ENCODE peak calls at places on chromosomes 7 and 10, in nine cellular contexts. X is tibial nerve, T is WERI-Rb-1, V is heart left ventricle, A is ovary, E is GM06990, D is A549, F is uterus, J is brain microvascular endothelial cell. H is an unnamed sample.

GRCh38 chr10:123651421-123652047 is 14.6 kb upstream of the GPR26 start:
- DNase-seq in X (no peak), T (no peak), V (no peak), A (no peak), E (no peak), D (no peak), F (no peak), J (no peak), H (no peak)

GRCh38 chr7:36726806-36727503 is 2.7 kb upstream of the AOAH start:
- DNase-seq in X (no peak), T (no peak), V (no peak), A (no peak), E (no peak), D (no peak), F (no peak), J (no peak), H (no peak)

GRCh38 chr7:104969183-104969582 is 44.8 kb upstream of the KMT2E start:
- DNase-seq in X (no peak), T (no peak), V (no peak), A (no peak), E (no peak), D (no peak), F (no peak), J (no peak), H (no peak)

GRCh38 chr7:95989301-95989700 is 216.9 kb downstream of the DYNC1I1 start:
- DNase-seq in X (no peak), T (no peak), V (no peak), A (no peak), E (no peak), D (no peak), F (no peak), J (no peak), H (no peak)

GRCh38 chr7:100753750-100754149 is 20.4 kb downstream of the ZAN start:
- DNase-seq in X (no peak), T (no peak), V (no peak), A (no peak), E (no peak), D (no peak), F (no peak), J (no peak), H (no peak)

GRCh38 chr7:148084138-148084537 is 506.4 kb upstream of the C7orf33 start:
- DNase-seq in X (no peak), T (peak), V (no peak), A (peak), E (no peak), D (peak), F (no peak), J (peak), H (peak)

GRCh38 chr10:99859585-99859984 is 77.1 kb downstream of the ABCC2 start:
- DNase-seq in X (no peak), T (peak), V (no peak), A (no peak), E (no peak), D (peak), F (no peak), J (no peak), H (no peak)

GRCh38 chr7:119974972-119975371 is 298.0 kb upstream of the KCND2 start:
- DNase-seq in X (no peak), T (no peak), V (no peak), A (no peak), E (no peak), D (no peak), F (no peak), J (no peak), H (no peak)

GRCh38 chr7:155466814-155467675 is 9.1 kb downstream of the EN2 start:
- DNase-seq in X (no peak), T (peak), V (no peak), A (no peak), E (peak), D (no peak), F (no peak), J (no peak), H (peak)
- TF ChIP-seq CTCF in X (no peak), T (peak), V (no peak), A (no peak), E (no peak), D (no peak), F (no peak), J (no peak), H (peak)

DNA sequence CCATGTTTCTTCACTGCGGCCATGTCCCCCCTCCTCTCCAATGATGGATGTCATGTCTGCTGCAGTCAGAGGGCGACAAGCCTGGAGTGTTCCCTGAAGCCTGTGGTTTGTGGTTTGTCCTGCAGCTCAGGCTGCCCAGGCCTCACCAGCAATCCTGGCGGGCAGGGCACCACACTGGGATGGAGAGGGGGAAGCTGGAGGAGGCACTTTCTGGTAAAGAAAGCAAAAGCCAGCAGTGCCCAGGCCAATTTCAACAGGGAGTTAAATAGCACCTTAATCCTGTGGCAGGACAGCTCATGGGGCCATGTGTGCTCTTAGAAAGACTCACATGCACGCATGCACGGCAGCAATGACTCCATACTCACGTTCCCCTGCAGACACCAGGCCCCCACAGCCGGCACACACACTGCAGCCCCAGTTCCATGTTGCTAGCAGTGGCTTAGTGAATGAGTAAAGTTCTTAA is 158.3 kb downstream of the EGFR start:
- DNase-seq in X (no peak), T (no peak), V (no peak), A (no peak), E (no peak), D (no peak), F (no peak), J (no peak), H (no peak)
- TF ChIP-seq CTCF in X (no peak), T (no peak), V (no peak), A (no peak), E (no peak), D (no peak), F (no peak), J (peak), H (no peak)

DNA sequence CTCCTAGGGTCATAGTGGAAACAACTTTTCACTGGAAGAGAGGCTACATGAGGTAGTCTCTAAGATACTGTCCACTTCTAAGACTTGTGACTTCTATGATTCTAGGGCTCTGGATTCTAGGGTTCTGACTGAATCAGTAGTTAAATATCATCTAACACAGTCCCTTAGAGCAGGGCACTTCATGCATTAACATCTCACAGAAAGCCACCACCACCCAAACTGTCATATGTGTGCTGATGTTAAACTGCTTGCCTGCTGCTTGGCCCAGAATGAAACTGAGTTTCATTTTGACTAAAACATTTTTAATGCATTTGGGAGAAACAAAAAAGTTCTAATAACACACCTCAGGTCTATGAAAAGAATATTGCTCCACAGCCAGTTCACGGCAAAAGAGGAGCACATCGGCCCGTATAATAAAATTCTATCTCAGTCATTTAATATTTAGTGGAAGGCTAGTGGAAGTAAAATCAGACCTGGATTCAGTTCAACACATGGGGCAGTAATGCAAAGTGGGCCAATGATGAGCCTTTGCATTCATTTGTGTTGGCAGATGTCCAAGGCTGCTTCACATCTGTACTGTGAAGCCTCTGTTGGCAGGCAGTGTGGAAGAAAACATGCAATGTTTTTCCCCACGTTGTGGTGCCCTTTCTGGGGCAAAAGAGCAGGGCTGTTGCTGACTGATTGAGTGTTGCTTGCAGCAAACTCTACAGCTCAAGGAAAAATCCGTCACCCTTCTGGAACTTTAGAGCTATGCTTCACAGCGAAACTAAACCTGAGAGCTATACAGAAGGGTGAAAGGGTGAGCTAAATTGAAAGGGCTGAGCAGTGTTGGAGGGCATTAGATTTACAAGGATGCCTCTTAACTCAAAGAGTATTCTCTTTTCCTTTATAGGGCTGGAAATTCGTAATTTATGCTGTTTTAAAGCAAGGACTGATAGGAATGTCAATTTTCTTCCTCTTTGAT is 33.5 kb upstream of the AUTS2 start:
- DNase-seq in X (no peak), T (no peak), V (no peak), A (peak), E (peak), D (no peak), F (peak), J (peak), H (no peak)
- TF ChIP-seq CTCF in X (no peak), T (no peak), V (no peak), A (no peak), E (no peak), D (no peak), F (no peak), J (no peak), H (no peak)

GRCh38 chr10:71486465-71487114 is 89.9 kb downstream of the CDH23 start:
- DNase-seq in X (no peak), T (peak), V (peak), A (no peak), E (no peak), D (peak), F (no peak), J (peak), H (peak)
- TF ChIP-seq CTCF in X (peak), T (peak), V (peak), A (no peak), E (peak), D (peak), F (no peak), J (peak), H (peak)

H was measured in nephron progenitor cell.